ENCODE peak calls at places on chromosomes 11 and 22, in seven cellular contexts. P is PC-3, K is keratinocyte, B is neural progenitor cell, Q is fibroblast of lung, H is H9, F is SK-N-SH. U is an unnamed sample. For H3K79me2, the result is how much of the 10 kb centered on the place peaks cover.

GRCh38 chr11:82733444-82734119 is at the start of gene FAM181B:
- DNase-seq in P (no peak), K (no peak), B (peak), Q (peak), H (peak), F (peak), U (peak)

GRCh38 chr22:32543020-32543357 is 68.4 kb downstream of the FBXO7 start:
- DNase-seq in P (no peak), K (no peak), B (no peak), Q (no peak), H (no peak), F (no peak), U (no peak)

GRCh38 chr11:43515090-43515489 is 156.4 kb downstream of the TTC17 start:
- DNase-seq in P (no peak), K (no peak), B (peak), Q (no peak), H (peak), F (peak), U (no peak)

GRCh38 chr11:75267171-75267970 is 26.8 kb downstream of the TPBGL start:
- DNase-seq in P (no peak), K (no peak), B (no peak), Q (no peak), H (no peak), F (no peak), U (peak)

GRCh38 chr11:67584205-67584880 is 731 bp downstream of the GSTP1 start:
- DNase-seq in P (peak), K (peak), B (peak), Q (peak), H (no peak), F (peak), U (peak)

GRCh38 chr11:68832476-68833176 is 9.1 kb downstream of the CPT1A start:
- DNase-seq in P (no peak), K (no peak), B (no peak), Q (no peak), H (no peak), F (peak), U (no peak)

GRCh38 chr11:26335903-26336302 is 4.0 kb downstream of the ANO3 start:
- DNase-seq in P (no peak), K (no peak), B (no peak), Q (peak), H (no peak), F (peak), U (no peak)

GRCh38 chr22:26550498-26551033 is 38.3 kb upstream of the TFIP11 start:
- DNase-seq in P (peak), K (no peak), B (peak), Q (peak), H (no peak), F (no peak), U (peak)

GRCh38 chr22:38850399-38850798 is 6.6 kb upstream of the NPTXR start:
- DNase-seq in P (no peak), K (no peak), B (no peak), Q (no peak), H (no peak), F (no peak), U (peak)

GRCh38 chr11:10628506-10629236 is 60.2 kb upstream of the LYVE1 start:
- DNase-seq in P (no peak), K (no peak), B (no peak), Q (no peak), H (no peak), F (no peak), U (no peak)

GRCh38 chr11:38043060-38043459 is 1445.0 kb upstream of the RAG2 start:
- DNase-seq in P (no peak), K (no peak), B (no peak), Q (no peak), H (no peak), F (no peak), U (no peak)

GRCh38 chr22:48743601-48744282 is 1083.9 kb downstream of the BRD1 start:
- DNase-seq in P (no peak), K (no peak), B (no peak), Q (no peak), H (no peak), F (no peak), U (peak)

GRCh38 chr11:70060611-70061293 is 17.4 kb upstream of the ANO1 start:
- DNase-seq in P (no peak), K (no peak), B (no peak), Q (no peak), H (peak), F (no peak), U (no peak)

GRCh38 chr11:120229451-120230424 is 10.2 kb upstream of the POU2F3 start:
- DNase-seq in P (peak), K (no peak), B (peak), Q (peak), H (no peak), F (peak), U (peak)

GRCh38 chr11:61838501-61838900 is 10.4 kb downstream of the FADS2 start:
- DNase-seq in P (no peak), K (no peak), B (no peak), Q (no peak), H (no peak), F (no peak), U (no peak)
- H3K79me2 ChIP-seq in P (under half), K (under half), B (half or more), Q (under half), H (under half), F (under half), U (under half)

GRCh38 chr22:43827336-43827735 is 15.2 kb upstream of the EFCAB6 start:
- DNase-seq in P (no peak), K (no peak), B (no peak), Q (no peak), H (no peak), F (no peak), U (peak)
- H2AFZ ChIP-seq in P (no peak), K (no peak), B (no peak), Q (no peak), H (no peak), F (no peak), U (peak)

GRCh38 chr22:28951969-28952521 is 68.7 kb downstream of the ZNRF3 start:
- DNase-seq in P (no peak), K (no peak), B (peak), Q (peak), H (no peak), F (no peak), U (peak)

GRCh38 chr22:28952857-28953256 is 69.5 kb downstream of the ZNRF3 start:
- DNase-seq in P (peak), K (no peak), B (no peak), Q (peak), H (no peak), F (no peak), U (no peak)

GRCh38 chr22:28953399-28953798 is 70.0 kb downstream of the ZNRF3 start:
- DNase-seq in P (no peak), K (no peak), B (no peak), Q (no peak), H (no peak), F (no peak), U (no peak)

GRCh38 chr22:28955817-28956216 is 72.4 kb downstream of the ZNRF3 start:
- DNase-seq in P (no peak), K (no peak), B (no peak), Q (peak), H (no peak), F (no peak), U (no peak)

DNA sequence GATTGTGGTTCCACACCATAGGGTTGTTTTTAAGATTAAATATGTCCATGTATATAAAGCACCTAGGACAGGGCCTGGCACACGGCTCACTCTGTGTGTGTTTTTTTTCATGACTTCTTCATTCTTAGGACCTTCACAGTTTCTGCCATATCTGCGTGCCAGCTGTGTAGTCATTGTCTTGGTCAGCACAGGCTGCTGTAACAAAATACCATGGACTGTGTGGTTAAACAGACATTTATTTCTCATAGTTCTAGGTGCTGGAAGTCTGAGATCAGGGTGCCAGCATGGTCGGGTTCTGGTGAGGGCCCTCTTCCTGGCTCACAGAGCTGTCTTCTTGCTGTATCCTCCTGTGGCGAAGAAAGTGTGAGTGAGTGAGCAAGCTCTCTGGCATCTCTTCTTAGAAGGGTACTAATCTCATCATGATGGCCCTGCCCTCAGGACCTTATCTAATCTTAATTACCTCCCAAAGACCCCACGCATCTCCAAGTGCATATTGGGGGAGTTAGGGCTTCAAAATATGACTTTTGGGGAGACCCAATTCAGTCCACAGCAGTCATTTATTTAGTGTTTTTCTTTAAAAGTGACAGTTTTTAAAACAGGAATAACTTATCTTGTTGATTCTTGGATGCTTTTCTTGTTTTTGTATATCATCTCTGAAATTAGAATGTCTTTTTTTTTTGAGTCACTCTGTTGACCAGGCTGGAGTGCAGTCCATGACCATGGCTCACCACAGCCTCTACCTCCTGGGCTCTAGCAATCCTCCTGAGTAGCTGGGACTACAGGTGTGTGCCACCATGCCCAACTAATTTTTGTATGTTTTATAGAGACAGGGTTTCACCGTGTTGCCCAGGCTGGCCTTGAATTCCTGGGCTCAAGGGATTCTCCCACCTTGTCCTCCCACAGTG is 70.9 kb downstream of the ZNRF3 start:
- DNase-seq in P (no peak), K (no peak), B (no peak), Q (no peak), H (no peak), F (no peak), U (no peak)
- H3K79me2 ChIP-seq in P (under half), K (under half), B (half or more), Q (under half), H (under half), F (under half), U (under half)

GRCh38 chr11:86108890-86109638 is 40.2 kb upstream of the PICALM start:
- DNase-seq in P (no peak), K (no peak), B (no peak), Q (no peak), H (no peak), F (no peak), U (no peak)
- H2AFZ ChIP-seq in P (no peak), K (no peak), B (no peak), Q (no peak), H (no peak), F (no peak), U (peak)

DNA sequence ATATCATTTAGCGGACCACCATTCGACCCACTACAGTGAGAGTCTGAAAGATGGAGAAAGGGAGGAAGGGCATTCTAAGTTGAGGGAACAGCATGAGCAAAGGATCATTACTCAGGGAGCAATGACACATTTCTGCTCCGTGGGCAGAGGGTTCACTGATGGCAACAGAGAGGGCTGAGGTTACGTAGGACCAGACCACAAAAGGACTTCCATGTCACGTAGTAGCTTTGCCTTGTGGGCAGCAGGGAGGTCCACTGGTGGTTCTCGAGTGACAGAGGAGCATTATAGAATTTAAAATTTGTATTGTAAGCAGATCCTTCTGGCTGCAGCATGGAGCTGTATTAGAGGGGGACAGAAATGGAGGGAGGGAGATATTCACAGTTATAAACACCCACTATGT is 109.7 kb upstream of the NAV2 start:
- DNase-seq in P (no peak), K (no peak), B (no peak), Q (no peak), H (no peak), F (no peak), U (no peak)
- H3K79me2 ChIP-seq in P (under half), K (under half), B (under half), Q (under half), H (under half), F (half or more), U (under half)

GRCh38 chr11:34411786-34412185 is 26.9 kb upstream of the CAT start:
- DNase-seq in P (peak), K (no peak), B (no peak), Q (no peak), H (no peak), F (no peak), U (no peak)
- H2AFZ ChIP-seq in P (no peak), K (no peak), B (no peak), Q (no peak), H (no peak), F (no peak), U (no peak)

U was measured in osteoblast.